ENCODE peak calls at places on chromosomes 4 and X, in seven cellular contexts. E, X, D, U, R, N and G are unnamed samples.

GRCh38 chrX:68307767-68308166 is 125.5 kb downstream of the OPHN1 start:
- DNase-seq in E (no peak), X (no peak), D (no peak), U (no peak), R (no peak), N (no peak), G (no peak)

GRCh38 chr4:62191446-62191845 is 991.3 kb downstream of the ADGRL3 start:
- DNase-seq in E (no peak), X (no peak), D (no peak), U (no peak), R (no peak), N (no peak), G (no peak)

GRCh38 chr4:966266-967112 is 6.9 kb downstream of the DGKQ start:
- DNase-seq in E (no peak), X (no peak), D (no peak), U (no peak), R (no peak), N (no peak), G (no peak)

GRCh38 chr4:138055890-138056289 is 186.3 kb downstream of the SLC7A11 start:
- DNase-seq in E (no peak), X (no peak), D (no peak), U (no peak), R (no peak), N (no peak), G (no peak)

GRCh38 chr4:52873861-52874343 is 11.8 kb downstream of the RASL11B start:
- DNase-seq in E (no peak), X (no peak), D (no peak), U (no peak), R (no peak), N (peak; percentile 15), G (no peak)

GRCh38 chr4:168811793-168812651 is 198.0 kb downstream of the CBR4 start:
- DNase-seq in E (no peak), X (no peak), D (no peak), U (no peak), R (no peak), N (no peak), G (no peak)

GRCh38 chr4:37976513-37976912 is 16.3 kb downstream of the PTTG2 start:
- DNase-seq in E (no peak), X (no peak), D (no peak), U (no peak), R (no peak), N (no peak), G (no peak)

GRCh38 chr4:38030023-38030422 is 69.8 kb downstream of the PTTG2 start:
- DNase-seq in E (no peak), X (no peak), D (no peak), U (no peak), R (no peak), N (no peak), G (no peak)

GRCh38 chr4:86595426-86595805 is 1.3 kb downstream of the PTPN13 start:
- DNase-seq in E (no peak), X (peak; percentile 43), D (no peak), U (no peak), R (no peak), N (no peak), G (no peak)

GRCh38 chr4:30370105-30370504 is 350.1 kb upstream of the PCDH7 start:
- DNase-seq in E (no peak), X (no peak), D (no peak), U (no peak), R (no peak), N (no peak), G (no peak)

GRCh38 chrX:12447448-12448154 is 309.3 kb downstream of the FRMPD4 start:
- DNase-seq in E (no peak), X (peak; percentile 20), D (no peak), U (no peak), R (no peak), N (no peak), G (no peak)

GRCh38 chr4:123937612-123938011 is 541.0 kb downstream of the SPRY1 start:
- DNase-seq in E (no peak), X (no peak), D (no peak), U (no peak), R (no peak), N (no peak), G (no peak)

GRCh38 chr4:16852168-16852567 is 46.3 kb downstream of the LDB2 start:
- DNase-seq in E (no peak), X (no peak), D (no peak), U (no peak), R (no peak), N (no peak), G (no peak)

GRCh38 chr4:184649971-184650855 is 675 bp downstream of the PRIMPOL start:
- DNase-seq in E (no peak), X (peak; percentile 33), D (no peak), U (no peak), R (no peak), N (peak; percentile 33), G (no peak)

GRCh38 chrX:32024072-32024471 is 952.2 kb upstream of the FTHL17 start:
- DNase-seq in E (no peak), X (no peak), D (no peak), U (no peak), R (no peak), N (no peak), G (no peak)

GRCh38 chr4:85607624-85608023 is 132.7 kb downstream of the ARHGAP24 start:
- DNase-seq in E (no peak), X (no peak), D (no peak), U (no peak), R (no peak), N (peak; percentile 47), G (no peak)

GRCh38 chrX:136191171-136191570 is 43.8 kb downstream of the FHL1 start:
- DNase-seq in E (no peak), X (no peak), D (no peak), U (no peak), R (no peak), N (no peak), G (no peak)

GRCh38 chr4:39178706-39179105 is 3.6 kb upstream of the WDR19 start:
- DNase-seq in E (no peak), X (no peak), D (no peak), U (no peak), R (no peak), N (no peak), G (no peak)

DNA sequence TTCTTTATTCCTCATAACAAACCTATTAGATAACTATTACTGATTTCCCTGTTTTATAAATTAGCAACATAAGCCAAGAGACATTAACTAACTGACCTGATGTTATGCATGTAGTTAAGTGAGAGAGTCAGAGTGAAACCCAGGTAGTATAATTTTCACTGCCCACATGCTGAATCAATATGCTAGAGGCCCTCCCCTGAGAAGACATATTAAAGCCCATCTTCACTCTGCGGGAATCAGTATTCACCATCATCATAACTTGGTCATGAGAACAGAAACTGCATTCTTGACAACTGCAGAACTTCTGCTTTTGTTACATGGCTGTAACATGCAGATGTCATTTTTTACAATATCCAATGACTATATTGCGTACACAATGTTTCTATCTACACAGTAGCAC is 1324.3 kb downstream of the ARAP2 start:
- DNase-seq in E (no peak), X (no peak), D (no peak), U (no peak), R (no peak), N (no peak), G (no peak)
- H3K27ac ChIP-seq in E (no peak overlapping the region), X (no peak overlapping the region), D (no peak overlapping the region), U (no peak overlapping the region), R (no peak overlapping the region), N (no peak overlapping the region), G (no peak overlapping the region)

DNA sequence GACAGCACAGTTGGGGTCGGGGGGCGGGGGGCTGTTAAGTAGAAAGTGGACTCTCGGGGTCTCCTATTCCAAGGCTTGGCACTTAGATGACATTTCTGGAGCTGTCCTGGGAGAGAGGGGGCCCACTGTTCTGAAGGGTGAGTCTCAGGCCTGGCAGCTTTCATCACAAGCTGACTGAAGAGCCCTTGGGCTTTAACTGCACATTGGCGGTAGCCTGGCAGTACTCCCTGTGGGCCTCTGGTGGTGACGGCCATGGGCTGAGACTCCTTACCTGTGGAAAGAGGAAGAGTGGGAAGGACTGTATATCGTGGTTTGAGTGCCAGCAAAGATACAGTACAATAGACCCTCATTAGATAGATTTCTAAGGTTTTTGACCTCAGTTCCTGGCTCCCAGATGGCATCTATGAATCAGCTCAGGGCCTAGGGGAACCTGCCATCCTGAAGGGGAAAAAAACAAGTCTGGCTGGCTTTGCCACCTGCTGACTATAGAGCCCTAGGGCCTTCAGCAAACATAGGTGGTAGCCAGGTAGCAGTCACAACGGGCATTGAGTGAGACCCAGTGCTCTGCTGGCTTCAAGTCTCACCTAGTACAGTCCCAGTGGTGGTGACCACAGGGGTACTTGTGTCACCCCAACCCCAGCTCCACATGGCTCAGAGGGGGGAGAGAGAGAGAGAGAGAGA is 87.9 kb downstream of the ANKRD17 start:
- DNase-seq in E (no peak), X (no peak), D (no peak), U (no peak), R (no peak), N (no peak), G (no peak)
- H3K9me3 ChIP-seq in E (peaks cover 8% of the 10 kb centered on the region), X (no peaks in the 10 kb centered on the region), D (peaks cover 10% of the 10 kb centered on the region), U (no peaks in the 10 kb centered on the region), R (no peaks in the 10 kb centered on the region), N (peaks cover 6% of the 10 kb centered on the region), G (peaks cover 44% of the 10 kb centered on the region)

GRCh38 chr4:167100120-167100519 is 134.2 kb downstream of the SPOCK3 start:
- DNase-seq in E (no peak), X (no peak), D (no peak), U (no peak), R (no peak), N (no peak), G (no peak)

GRCh38 chr4:167105857-167106256 is 128.4 kb downstream of the SPOCK3 start:
- DNase-seq in E (no peak), X (no peak), D (no peak), U (no peak), R (no peak), N (no peak), G (no peak)

GRCh38 chr4:167102475-167102874 is 131.8 kb downstream of the SPOCK3 start:
- DNase-seq in E (no peak), X (no peak), D (no peak), U (no peak), R (no peak), N (no peak), G (no peak)

DNA sequence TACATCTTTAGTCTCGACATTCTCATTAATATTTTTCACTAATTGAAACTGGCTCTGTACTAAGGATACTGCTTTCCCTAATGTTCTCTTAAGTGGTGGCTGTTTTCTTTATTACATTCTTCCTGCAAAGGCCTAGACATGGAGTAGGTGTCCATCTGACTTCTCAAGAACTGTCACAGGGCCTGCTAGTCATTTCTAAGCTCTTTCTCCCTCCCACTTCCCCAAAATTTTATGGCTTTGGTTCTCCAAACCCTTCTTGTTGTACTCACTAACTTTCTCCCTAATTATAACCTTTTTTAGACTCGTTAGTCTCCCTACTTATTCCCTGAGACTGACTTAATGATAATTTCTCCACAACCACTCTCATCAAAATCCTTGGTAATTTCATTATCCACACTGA is 133.3 kb downstream of the SPOCK3 start:
- DNase-seq in E (no peak), X (no peak), D (no peak), U (no peak), R (no peak), N (no peak), G (no peak)
- H3K27ac ChIP-seq in E (no peak overlapping the region), X (no peak overlapping the region), D (no peak overlapping the region), U (no peak overlapping the region), R (no peak overlapping the region), N (no peak overlapping the region), G (peak overlapping the region; percentile 74)

DNA sequence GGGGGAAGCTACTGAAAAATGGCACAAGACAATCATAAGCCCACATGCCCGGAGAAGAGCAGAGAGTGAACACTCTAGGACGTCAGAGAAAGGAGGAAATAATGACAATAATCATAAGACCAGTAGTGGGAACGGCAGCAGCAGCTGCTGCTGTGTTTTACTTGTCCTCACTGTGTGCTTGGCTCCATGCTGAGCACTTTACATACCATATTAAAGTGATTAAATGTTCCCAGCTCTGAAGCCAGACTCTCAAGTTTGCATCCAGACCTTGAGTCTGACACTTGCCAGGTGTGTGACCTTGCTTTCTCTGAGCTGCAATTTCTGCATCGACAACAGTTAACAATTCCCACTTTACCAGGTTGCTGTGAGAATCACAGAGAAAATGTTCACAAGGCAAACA is 255.4 kb downstream of the SPANXN1 start:
- DNase-seq in E (no peak), X (no peak), D (no peak), U (no peak), R (no peak), N (no peak), G (no peak)
- H3K9me3 ChIP-seq in E (no peaks in the 10 kb centered on the region), X (no peaks in the 10 kb centered on the region), D (no peaks in the 10 kb centered on the region), U (no peaks in the 10 kb centered on the region), R (no peaks in the 10 kb centered on the region), N (no peaks in the 10 kb centered on the region), G (no peaks in the 10 kb centered on the region)